ENCODE peak calls at places on chromosomes 6 and 20, in six cellular contexts. U is EL, X is HFFc6, E is T-helper 2 cell, K is choroid plexus epithelial cell, S is A673. I is an unnamed sample.

GRCh38 chr6:16184129-16184528 is 54.3 kb upstream of the GMPR start:
- DNase-seq in U (peak), X (no peak), E (no peak), K (peak), S (peak), I (peak)

GRCh38 chr6:100464910-100465700 is at the start of gene SIM1:
- DNase-seq in U (peak), X (peak), E (no peak), K (peak), S (peak), I (no peak)

GRCh38 chr6:41655706-41656668 is 17.7 kb downstream of the MDFI start:
- DNase-seq in U (no peak), X (no peak), E (no peak), K (peak), S (no peak), I (no peak)

GRCh38 chr6:118602300-118602699 is 49.1 kb downstream of the CEP85L start:
- DNase-seq in U (no peak), X (no peak), E (no peak), K (no peak), S (no peak), I (no peak)

GRCh38 chr6:54860739-54861138 is 14.2 kb downstream of the FAM83B start:
- DNase-seq in U (peak), X (no peak), E (no peak), K (peak), S (no peak), I (peak)

GRCh38 chr6:159163901-159164370 is 5.3 kb upstream of the FNDC1 start:
- DNase-seq in U (peak), X (no peak), E (no peak), K (peak), S (peak), I (peak)

GRCh38 chr6:39296745-39297640 is 17.2 kb downstream of the KCNK17 start:
- DNase-seq in U (peak), X (no peak), E (no peak), K (peak), S (no peak), I (no peak)

GRCh38 chr6:107704377-107705013 is 119.6 kb downstream of the SCML4 start:
- DNase-seq in U (peak), X (peak), E (no peak), K (peak), S (peak), I (peak)

GRCh38 chr20:25676164-25676809 is 20.4 kb downstream of the ZNF337 start:
- DNase-seq in U (peak), X (peak), E (no peak), K (peak), S (no peak), I (peak)

GRCh38 chr6:11232968-11233626 is 629 bp upstream of the NEDD9 start:
- DNase-seq in U (peak), X (peak), E (no peak), K (no peak), S (no peak), I (peak)

GRCh38 chr6:169217972-169218371 is 35.7 kb downstream of the THBS2 start:
- DNase-seq in U (no peak), X (no peak), E (no peak), K (no peak), S (no peak), I (no peak)

GRCh38 chr6:117463762-117464665 is 18.5 kb upstream of the DCBLD1 start:
- DNase-seq in U (peak), X (peak), E (no peak), K (peak), S (no peak), I (peak)

GRCh38 chr6:1070085-1070521 is 241.8 kb upstream of the FOXQ1 start:
- DNase-seq in U (no peak), X (no peak), E (no peak), K (no peak), S (no peak), I (no peak)

GRCh38 chr6:3865463-3865862 is 16.3 kb downstream of the FAM50B start:
- DNase-seq in U (no peak), X (no peak), E (no peak), K (no peak), S (no peak), I (no peak)

GRCh38 chr6:104688283-104688969 is 171.3 kb downstream of the HACE1 start:
- DNase-seq in U (no peak), X (no peak), E (no peak), K (no peak), S (no peak), I (no peak)

GRCh38 chr6:57242505-57242904 is 20.4 kb upstream of the RAB23 start:
- DNase-seq in U (peak), X (peak), E (no peak), K (peak), S (peak), I (peak)

GRCh38 chr20:9035129-9035528 is 33.8 kb upstream of the PLCB4 start:
- DNase-seq in U (peak), X (peak), E (no peak), K (peak), S (peak), I (peak)

GRCh38 chr6:111989743-111990142 is 64.2 kb upstream of the CCN6 start:
- DNase-seq in U (no peak), X (no peak), E (no peak), K (no peak), S (no peak), I (no peak)

GRCh38 chr6:126228001-126228791 is 111.7 kb upstream of the CENPW start:
- DNase-seq in U (no peak), X (no peak), E (no peak), K (peak), S (no peak), I (no peak)

GRCh38 chr6:33828764-33829731 is 25.2 kb upstream of the MLN start:
- DNase-seq in U (no peak), X (no peak), E (no peak), K (peak), S (peak), I (no peak)

GRCh38 chr6:73739097-73739496 is 43.1 kb downstream of the CD109 start:
- DNase-seq in U (peak), X (peak), E (no peak), K (peak), S (peak), I (peak)

GRCh38 chr6:112232845-112233256 is 21.5 kb downstream of the LAMA4 start:
- DNase-seq in U (peak), X (peak), E (no peak), K (peak), S (no peak), I (peak)

GRCh38 chr6:108114861-108115597 is 40.5 kb upstream of the OSTM1 start:
- DNase-seq in U (peak), X (peak), E (no peak), K (peak), S (peak), I (peak)

GRCh38 chr6:45377041-45377554 is 636 bp downstream of the SUPT3H start:
- DNase-seq in U (no peak), X (no peak), E (no peak), K (peak), S (peak), I (no peak)

GRCh38 chr6:159104931-159105330 is 60.1 kb upstream of the TAGAP start:
- DNase-seq in U (no peak), X (no peak), E (no peak), K (no peak), S (no peak), I (no peak)

GRCh38 chr6:149755300-149756260 is 6.0 kb downstream of the PCMT1 start:
- DNase-seq in U (no peak), X (no peak), E (no peak), K (no peak), S (no peak), I (no peak)

GRCh38 chr6:43926644-43927524 is 156.9 kb downstream of the VEGFA start:
- DNase-seq in U (peak), X (peak), E (no peak), K (peak), S (peak), I (no peak)

GRCh38 chr6:28580484-28580883 is 54.8 kb downstream of the GPX5 start:
- DNase-seq in U (no peak), X (no peak), E (no peak), K (no peak), S (peak), I (peak)

GRCh38 chr20:53224851-53225250 is 252.7 kb downstream of the TSHZ2 start:
- DNase-seq in U (no peak), X (no peak), E (no peak), K (peak), S (no peak), I (no peak)

I was measured in HCEC 1CT.